ENCODE peak calls at places on chromosomes 6 and 20, in seven cellular contexts. I, Z, G, K, R, E and T are unnamed samples.

GRCh38 chr6:170102038-170102437 is 188.8 kb downstream of the DLL1 start:
- DNase-seq in I (no peak), Z (no peak), G (no peak), K (no peak), R (no peak), E (no peak), T (no peak)

GRCh38 chr6:139409026-139409425 is 34.6 kb upstream of the CITED2 start:
- DNase-seq in I (no peak), Z (peak; percentile 85), G (no peak), K (peak; percentile 79), R (peak; percentile 77), E (peak; percentile 67), T (no peak)

GRCh38 chr6:108737594-108738546 is 110.4 kb upstream of the ARMC2 start:
- DNase-seq in I (peak; percentile 98), Z (peak; percentile 90), G (peak; percentile 83), K (peak; percentile 98), R (peak; percentile 99), E (peak; percentile 99), T (peak; percentile 89)

GRCh38 chr6:115220760-115221159 is 839.9 kb downstream of the FRK start:
- DNase-seq in I (no peak), Z (no peak), G (no peak), K (no peak), R (no peak), E (no peak), T (no peak)

GRCh38 chr6:13066820-13067219 is 261.5 kb downstream of the TBC1D7 start:
- DNase-seq in I (no peak), Z (no peak), G (no peak), K (no peak), R (no peak), E (no peak), T (no peak)

GRCh38 chr20:45341939-45342862 is 6.0 kb downstream of the SDC4 start:
- DNase-seq in I (no peak), Z (peak; percentile 62), G (peak; percentile 80), K (no peak), R (peak; percentile 74), E (no peak), T (no peak)

GRCh38 chr6:56962451-56962850 is 7.5 kb downstream of the BEND6 start:
- DNase-seq in I (no peak), Z (no peak), G (no peak), K (no peak), R (no peak), E (no peak), T (peak; percentile 50)

GRCh38 chr20:38434770-38435554 is at the start of gene SNHG17:
- DNase-seq in I (peak; percentile 91), Z (peak; percentile 82), G (peak; percentile 95), K (peak; percentile 72), R (peak; percentile 96), E (peak; percentile 84), T (peak; percentile 92)

GRCh38 chr6:111975501-111975900 is 78.4 kb upstream of the CCN6 start:
- DNase-seq in I (no peak), Z (no peak), G (no peak), K (no peak), R (no peak), E (no peak), T (no peak)

GRCh38 chr6:130760006-130760405 is 67.2 kb upstream of the SMLR1 start:
- DNase-seq in I (peak; percentile 53), Z (peak; percentile 47), G (peak; percentile 24), K (no peak), R (peak; percentile 61), E (peak; percentile 47), T (no peak)

GRCh38 chr6:122033564-122034181 is 365.8 kb upstream of the HSF2 start:
- DNase-seq in I (no peak), Z (peak; percentile 47), G (peak; percentile 9), K (no peak), R (peak; percentile 70), E (peak; percentile 12), T (no peak)

GRCh38 chr20:32963176-32963575 is 41.1 kb downstream of the SUN5 start:
- DNase-seq in I (no peak), Z (no peak), G (no peak), K (no peak), R (no peak), E (no peak), T (no peak)

GRCh38 chr6:89432875-89433636 is at the start of gene ANKRD6:
- DNase-seq in I (peak; percentile 25), Z (peak; percentile 61), G (peak; percentile 93), K (no peak), R (no peak), E (peak; percentile 5), T (peak; percentile 57)

GRCh38 chr20:19692100-19692499 is 66.0 kb upstream of the RIN2 start:
- DNase-seq in I (no peak), Z (peak; percentile 50), G (no peak), K (peak; percentile 5), R (peak; percentile 62), E (no peak), T (no peak)

GRCh38 chr20:39640147-39640546 is 678.0 kb downstream of the DHX35 start:
- DNase-seq in I (no peak), Z (no peak), G (no peak), K (no peak), R (no peak), E (no peak), T (no peak)

GRCh38 chr20:17936791-17937687 is 31.6 kb downstream of the SNX5 start:
- DNase-seq in I (peak; percentile 64), Z (no peak), G (no peak), K (no peak), R (peak; percentile 81), E (peak; percentile 79), T (peak; percentile 79)

GRCh38 chr20:34638532-34638931 is 38.4 kb downstream of the PIGU start:
- DNase-seq in I (no peak), Z (no peak), G (no peak), K (no peak), R (no peak), E (no peak), T (no peak)

GRCh38 chr6:43036712-43037111 is 15.3 kb downstream of the RRP36 start:
- DNase-seq in I (no peak), Z (no peak), G (no peak), K (no peak), R (no peak), E (no peak), T (no peak)

GRCh38 chr6:106470316-106470715 is 109.8 kb downstream of the CRYBG1 start:
- DNase-seq in I (no peak), Z (no peak), G (no peak), K (no peak), R (peak; percentile 11), E (no peak), T (no peak)

GRCh38 chr20:18256440-18257090 is 31.8 kb upstream of the ZNF133 start:
- DNase-seq in I (no peak), Z (no peak), G (no peak), K (no peak), R (no peak), E (no peak), T (no peak)

GRCh38 chr6:30741789-30742315 is 635 bp downstream of the FLOT1 start:
- DNase-seq in I (no peak), Z (peak; percentile 41), G (no peak), K (no peak), R (no peak), E (no peak), T (no peak)

GRCh38 chr6:87289571-87289970 is 32.8 kb upstream of the SMIM8 start:
- DNase-seq in I (no peak), Z (no peak), G (no peak), K (no peak), R (no peak), E (no peak), T (no peak)

GRCh38 chr6:39707962-39708683 is 17.1 kb downstream of the KIF6 start:
- DNase-seq in I (no peak), Z (no peak), G (no peak), K (no peak), R (no peak), E (no peak), T (no peak)

GRCh38 chr6:32969685-32970412 is 1.5 kb downstream of the BRD2 start:
- DNase-seq in I (peak; percentile 98), Z (peak; percentile 96), G (peak; percentile 93), K (peak; percentile 88), R (peak; percentile 97), E (peak; percentile 92), T (peak; percentile 99)

GRCh38 chr6:36586606-36587005 is 7.6 kb upstream of the SRSF3 start:
- DNase-seq in I (no peak), Z (no peak), G (no peak), K (no peak), R (no peak), E (no peak), T (no peak)

GRCh38 chr6:154981071-154981373 is 14.1 kb upstream of the TIAM2 start:
- DNase-seq in I (no peak), Z (peak; percentile 88), G (peak; percentile 26), K (no peak), R (no peak), E (no peak), T (no peak)

GRCh38 chr6:107154131-107154906 is 39.0 kb upstream of the BEND3 start:
- DNase-seq in I (no peak), Z (no peak), G (peak; percentile 81), K (no peak), R (no peak), E (no peak), T (no peak)

GRCh38 chr6:134720353-134721094 is 229.4 kb downstream of the ALDH8A1 start:
- DNase-seq in I (no peak), Z (no peak), G (no peak), K (no peak), R (no peak), E (no peak), T (no peak)

GRCh38 chr6:392441-393390 is 1.2 kb downstream of the IRF4 start:
- DNase-seq in I (no peak), Z (no peak), G (no peak), K (no peak), R (no peak), E (no peak), T (no peak)

GRCh38 chr20:46022411-46023147 is 6.4 kb upstream of the SLC12A5 start:
- DNase-seq in I (no peak), Z (peak; percentile 23), G (peak; percentile 91), K (no peak), R (peak; percentile 9), E (no peak), T (peak; percentile 60)

GRCh38 chr6:111989743-111990142 is 64.2 kb upstream of the CCN6 start:
- DNase-seq in I (no peak), Z (no peak), G (no peak), K (no peak), R (no peak), E (no peak), T (no peak)

GRCh38 chr6:7624781-7625710 is 35.0 kb downstream of the SNRNP48 start:
- DNase-seq in I (no peak), Z (no peak), G (no peak), K (no peak), R (no peak), E (no peak), T (no peak)